ENCODE peak calls at places on chromosome 11, in ten cellular contexts. G is AG09309; L is left cardiac atrium; J is amygdala; K is MV-4-11; N is PC-3; B is EL; V is cardiac muscle cell; Z is HCT116; W is CD8-positive, alpha-beta T cell. U is an unnamed sample.

GRCh38 chr11:94728541-94728940 is 39.6 kb upstream of the AMOTL1 start:
- DNase-seq in G (peak; percentile 59), L (no peak), J (no peak), K (no peak), N (peak; percentile 84), B (peak; percentile 63), V (no peak), Z (no peak), W (no peak), U (no peak)

GRCh38 chr11:15967966-15968365 is 388.4 kb downstream of the SOX6 start:
- DNase-seq in G (no peak), L (no peak), J (no peak), K (peak; percentile 36), N (no peak), B (peak; percentile 16), V (no peak), Z (no peak), W (no peak), U (no peak)

GRCh38 chr11:118055966-118056365 is 20.9 kb upstream of the TMPRSS4 start:
- DNase-seq in G (no peak), L (no peak), J (no peak), K (no peak), N (no peak), B (no peak), V (no peak), Z (no peak), W (no peak), U (no peak)

GRCh38 chr11:124953753-124954624 is at the start of gene CCDC15:
- DNase-seq in G (peak; percentile 80), L (peak; percentile 99), J (peak; percentile 88), K (peak; percentile 96), N (peak; percentile 99), B (peak; percentile 99), V (peak; percentile 98), Z (peak; percentile 94), W (peak; percentile 95), U (peak; percentile 99)

GRCh38 chr11:73151371-73151870 is 9.3 kb upstream of the FCHSD2 start:
- DNase-seq in G (no peak), L (no peak), J (no peak), K (no peak), N (no peak), B (no peak), V (no peak), Z (no peak), W (no peak), U (no peak)

GRCh38 chr11:18981897-18982296 is 42.7 kb upstream of the MRGPRX1 start:
- DNase-seq in G (no peak), L (no peak), J (no peak), K (no peak), N (no peak), B (no peak), V (no peak), Z (no peak), W (no peak), U (no peak)

GRCh38 chr11:45405916-45406670 is 120.0 kb upstream of the SYT13 start:
- DNase-seq in G (no peak), L (no peak), J (no peak), K (peak; percentile 21), N (peak; percentile 23), B (no peak), V (no peak), Z (no peak), W (no peak), U (no peak)

GRCh38 chr11:72039108-72039850 is 40.6 kb downstream of the IL18BP start:
- DNase-seq in G (no peak), L (peak; percentile 31), J (no peak), K (no peak), N (no peak), B (peak; percentile 31), V (peak; percentile 65), Z (no peak), W (no peak), U (peak; percentile 33)

GRCh38 chr11:89737116-89737515 is 27.0 kb downstream of the TRIM77 start:
- DNase-seq in G (no peak), L (no peak), J (no peak), K (no peak), N (no peak), B (no peak), V (no peak), Z (no peak), W (no peak), U (no peak)

GRCh38 chr11:72613977-72614376 is 60.2 kb downstream of the PDE2A start:
- DNase-seq in G (no peak), L (peak; percentile 42), J (no peak), K (peak; percentile 99), N (no peak), B (no peak), V (no peak), Z (no peak), W (no peak), U (no peak)

GRCh38 chr11:414333-414857 is 404 bp downstream of the SIGIRR start:
- DNase-seq in G (no peak), L (peak; percentile 18), J (no peak), K (no peak), N (no peak), B (no peak), V (no peak), Z (no peak), W (peak; percentile 59), U (no peak)

GRCh38 chr11:76803023-76803422 is 19.9 kb downstream of the TSKU start:
- DNase-seq in G (no peak), L (no peak), J (no peak), K (no peak), N (no peak), B (no peak), V (no peak), Z (no peak), W (no peak), U (no peak)

GRCh38 chr11:75534291-75535038 is 8.7 kb upstream of the GDPD5 start:
- DNase-seq in G (no peak), L (no peak), J (no peak), K (no peak), N (peak; percentile 67), B (no peak), V (no peak), Z (peak; percentile 33), W (no peak), U (no peak)

GRCh38 chr11:65884716-65885092 is 3.6 kb downstream of the FIBP start:
- DNase-seq in G (no peak), L (peak; percentile 79), J (no peak), K (peak; percentile 61), N (peak; percentile 89), B (peak; percentile 70), V (peak; percentile 78), Z (no peak), W (peak; percentile 89), U (peak; percentile 85)

GRCh38 chr11:76233936-76234703 is 27.8 kb upstream of the WNT11 start:
- DNase-seq in G (no peak), L (peak; percentile 68), J (no peak), K (peak; percentile 65), N (no peak), B (peak; percentile 33), V (no peak), Z (no peak), W (peak; percentile 57), U (no peak)

GRCh38 chr11:104219081-104219480 is 55.1 kb upstream of the PDGFD start:
- DNase-seq in G (no peak), L (no peak), J (no peak), K (no peak), N (no peak), B (no peak), V (no peak), Z (no peak), W (no peak), U (no peak)

U was measured in retina.